ENCODE peak calls at places on chromosomes 11 and 22, in seven cellular contexts. X is IMR-90, M is sigmoid colon, K is GM12878, R is body of pancreas, O is Peyer's patch, B is heart left ventricle. E is an unnamed sample.

GRCh38 chr11:27882066-27882697 is 181.9 kb upstream of the BDNF start:
- DNase-seq in O (no peak), M (no peak), R (no peak), B (no peak), K (no peak), X (peak), E (no peak)

GRCh38 chr22:20995329-20996030 is 6.4 kb downstream of the THAP7 start:
- DNase-seq in B (no peak), R (no peak), M (peak), K (no peak), X (no peak), O (no peak), E (no peak)

GRCh38 chr11:69880803-69881445 is 61.7 kb upstream of the FGF3 start:
- DNase-seq in R (no peak), X (no peak), B (no peak), O (no peak), M (peak), K (no peak), E (no peak)

GRCh38 chr22:18059473-18059872 is 18.3 kb upstream of the PEX26 start:
- DNase-seq in R (no peak), X (no peak), O (no peak), M (no peak), K (no peak), B (no peak), E (no peak)

GRCh38 chr11:115959098-115959497 is 454.9 kb upstream of the CADM1 start:
- DNase-seq in B (no peak), O (no peak), R (peak), X (no peak), K (no peak), M (no peak), E (no peak)

GRCh38 chr22:29877620-29878019 is 5.4 kb upstream of the MTMR3 start:
- DNase-seq in M (no peak), R (no peak), K (no peak), B (no peak), O (no peak), X (peak), E (no peak)

GRCh38 chr22:29901354-29901753 is 18.4 kb downstream of the MTMR3 start:
- DNase-seq in M (no peak), R (no peak), B (no peak), X (no peak), K (no peak), O (no peak), E (no peak)

GRCh38 chr11:69950120-69950519 is 128.0 kb upstream of the ANO1 start:
- DNase-seq in R (no peak), M (no peak), K (no peak), B (no peak), X (peak), O (no peak), E (no peak)

GRCh38 chr11:11555228-11555627 is 66.6 kb downstream of the GALNT18 start:
- DNase-seq in M (peak), O (no peak), K (no peak), X (no peak), B (peak), R (peak), E (no peak)

GRCh38 chr22:38347181-38347943 is 30.1 kb upstream of the CSNK1E start:
- DNase-seq in R (no peak), O (no peak), K (no peak), X (no peak), B (no peak), M (peak), E (peak)

DNA sequence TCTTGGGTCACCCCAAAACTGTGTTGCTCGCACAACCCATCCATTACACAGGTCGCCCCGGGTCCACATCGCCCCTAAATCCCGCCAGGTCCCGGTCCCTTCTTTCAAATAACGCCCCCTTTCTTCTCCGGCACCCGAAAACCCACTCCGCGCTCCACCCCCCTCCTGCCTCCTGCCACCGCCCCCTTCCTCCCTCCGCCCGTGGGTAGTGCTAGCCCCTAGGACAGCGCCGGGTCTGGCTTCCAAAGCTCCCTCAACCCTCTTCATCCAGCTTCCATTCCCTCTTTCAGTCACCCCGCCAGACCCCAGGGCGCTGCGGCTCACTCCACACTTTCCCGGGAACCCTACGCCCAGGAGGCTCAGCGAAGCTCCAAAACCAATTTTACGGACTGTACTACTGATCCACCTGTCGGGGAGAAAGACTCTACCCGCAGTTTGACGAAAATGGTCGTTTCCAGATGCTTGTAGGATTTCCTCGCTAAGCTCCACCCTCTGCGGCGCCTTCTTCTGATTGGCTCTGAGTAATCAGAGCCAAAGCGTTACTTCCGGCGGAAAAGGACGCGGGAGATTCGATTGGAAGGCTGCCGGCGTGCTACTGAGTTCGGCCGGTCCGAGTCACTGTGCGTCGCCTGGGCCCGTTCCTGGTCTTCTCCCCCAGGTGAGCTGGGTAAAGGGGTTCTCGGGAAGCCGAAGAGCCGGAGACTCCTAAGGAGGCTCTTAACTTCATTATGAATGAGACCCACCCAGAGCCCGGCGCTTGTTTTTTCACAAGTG is at the start of gene DDIAS:
- DNase-seq in B (peak), R (peak), K (peak), X (peak), O (peak), M (peak), E (peak)
- TF ChIP-seq POLR2A in B (peak), R (peak), K (peak), X (no peak), O (peak), M (peak), E (peak)

GRCh38 chr11:77449060-77449521 is 24.8 kb downstream of the PAK1 start:
- DNase-seq in O (no peak), B (no peak), K (peak), R (no peak), M (no peak), X (no peak), E (no peak)
- H3K27ac ChIP-seq in O (no peak), B (no peak), K (peak), R (no peak), M (no peak), X (no peak), E (no peak)

DNA sequence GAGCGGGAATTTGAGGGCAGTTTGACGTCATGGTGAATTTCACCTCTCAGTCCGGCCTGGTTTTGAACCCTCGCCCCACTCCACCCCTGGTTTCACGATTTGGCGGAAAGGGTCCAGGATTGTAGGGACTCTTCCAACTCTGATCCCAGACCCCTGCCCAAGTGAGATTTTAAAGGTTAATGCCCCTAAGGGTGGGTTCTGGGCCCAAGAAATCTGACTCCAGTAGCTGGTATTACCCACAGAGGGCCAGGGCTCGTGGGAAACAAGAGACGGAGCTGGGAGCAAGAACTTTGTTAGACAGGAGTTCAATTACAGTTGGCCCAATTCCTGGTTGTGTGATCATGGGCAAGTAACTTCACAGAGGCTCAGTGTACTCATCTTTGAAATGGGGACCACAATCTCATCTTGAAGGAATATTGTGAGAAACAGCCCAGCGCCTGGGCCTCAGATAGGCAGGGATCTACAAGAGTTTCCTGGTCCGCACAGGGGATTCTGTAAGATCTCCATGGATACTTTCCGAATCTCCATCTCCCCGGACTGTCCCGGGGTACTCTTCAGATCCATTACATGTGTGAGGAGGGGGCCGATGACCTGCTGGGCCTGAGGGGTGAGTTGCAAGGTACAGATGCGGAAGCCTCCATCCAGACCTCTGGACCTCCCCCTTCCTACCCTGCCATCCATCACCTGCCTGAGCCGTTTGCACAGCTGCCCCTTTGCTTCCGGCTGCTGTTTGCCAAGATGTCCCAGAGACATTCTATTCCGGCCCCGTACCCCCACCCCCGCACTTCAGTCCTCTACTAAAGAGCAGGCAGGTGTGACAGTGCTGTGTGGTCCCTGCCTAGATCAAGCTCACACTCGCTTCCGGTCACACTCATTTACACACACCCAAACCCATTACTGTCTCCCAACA is 685 bp upstream of the CALCA start:
- DNase-seq in K (no peak), R (no peak), X (no peak), B (no peak), O (no peak), M (no peak), E (no peak)
- H3K4me3 ChIP-seq in K (no peak), R (no peak), X (no peak), B (no peak), O (no peak), M (no peak), E (no peak)

GRCh38 chr11:65569164-65569972 is 909 bp upstream of the ZNRD2 start:
- DNase-seq in R (no peak), M (no peak), K (no peak), X (no peak), O (no peak), B (no peak), E (no peak)
- TF ChIP-seq POLR2A in R (no peak), M (no peak), K (no peak), X (no peak), O (no peak), B (no peak), E (no peak)

GRCh38 chr22:27989758-27990450 is 70.8 kb upstream of the PITPNB start:
- DNase-seq in X (no peak), R (peak), B (no peak), O (no peak), M (peak), K (no peak), E (no peak)

GRCh38 chr22:27991586-27992293 is 72.7 kb upstream of the PITPNB start:
- DNase-seq in K (no peak), B (no peak), X (no peak), R (peak), O (no peak), M (peak), E (no peak)

GRCh38 chr22:27988704-27989103 is 69.6 kb upstream of the PITPNB start:
- DNase-seq in B (no peak), O (no peak), X (no peak), M (no peak), R (no peak), K (no peak), E (no peak)

GRCh38 chr22:27990879-27991278 is 71.8 kb upstream of the PITPNB start:
- DNase-seq in O (no peak), K (no peak), B (peak), M (peak), X (peak), R (peak), E (no peak)

DNA sequence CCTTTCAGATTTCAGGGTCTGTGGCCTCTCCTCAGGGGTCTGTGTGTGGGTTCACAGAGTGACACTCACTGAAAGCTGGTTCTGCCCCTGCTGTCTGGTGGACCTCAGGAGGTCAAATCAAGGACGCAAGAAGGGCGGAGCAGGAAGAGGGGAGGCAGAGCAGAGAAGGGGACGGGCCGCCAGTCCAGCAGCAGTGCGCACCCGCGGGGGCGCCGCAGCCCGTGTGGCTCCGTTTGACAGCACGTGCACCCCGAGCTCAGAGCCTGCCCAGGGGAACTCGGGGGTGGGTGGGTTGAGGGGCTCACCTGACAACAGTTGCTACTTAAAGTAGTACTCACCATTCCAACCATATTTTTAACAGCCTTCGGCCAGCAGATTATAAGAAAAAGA is 71.4 kb upstream of the PITPNB start:
- DNase-seq in X (no peak), M (peak), B (no peak), K (no peak), R (peak), O (no peak), E (no peak)
- H3K27ac ChIP-seq in X (no peak), M (peak), B (peak), K (no peak), R (no peak), O (peak), E (peak)

GRCh38 chr11:66316849-66317251 is at the start of gene CD248:
- DNase-seq in M (peak), B (peak), K (no peak), O (no peak), R (peak), X (peak), E (no peak)
- H3K4me3 ChIP-seq in M (peak), B (peak), K (no peak), O (peak), R (no peak), X (peak), E (peak)

E was measured in vagina.